ENCODE peak calls at places on chromosomes 1 and 21, in nine cellular contexts. One of them, this sample, is unnamed.

GRCh38 chr1:84689514-84690396 is 506 bp downstream of the SSX2IP start:
- DNase-seq in BJ: no peak
- DNase-seq in HTR-8/SVneo: peak
- DNase-seq in GOT3: no peak
- DNase-seq in COR-L47: peak
- DNase-seq in iPS-NIHi11: no peak
- DNase-seq in esophagus squamous epithelium: no peak
- DNase-seq in GM04504: no peak
- DNase-seq in CD4-positive, CD25-positive, alpha-beta regulatory T cell: no peak
- DNase-seq in this sample: peak

GRCh38 chr1:201119826-201120225 is 7.2 kb downstream of the ASCL5 start:
- DNase-seq in BJ: no peak
- DNase-seq in HTR-8/SVneo: no peak
- DNase-seq in GOT3: no peak
- DNase-seq in COR-L47: peak
- DNase-seq in iPS-NIHi11: no peak
- DNase-seq in esophagus squamous epithelium: no peak
- DNase-seq in GM04504: no peak
- DNase-seq in CD4-positive, CD25-positive, alpha-beta regulatory T cell: no peak
- DNase-seq in this sample: no peak

GRCh38 chr1:9315411-9316079 is 22.9 kb downstream of the SPSB1 start:
- DNase-seq in BJ: peak
- DNase-seq in HTR-8/SVneo: no peak
- DNase-seq in GOT3: no peak
- DNase-seq in COR-L47: no peak
- DNase-seq in iPS-NIHi11: no peak
- DNase-seq in esophagus squamous epithelium: no peak
- DNase-seq in GM04504: no peak
- DNase-seq in CD4-positive, CD25-positive, alpha-beta regulatory T cell: no peak
- DNase-seq in this sample: peak

GRCh38 chr1:238419209-238419608 is 528.5 kb upstream of the ZP4 start:
- DNase-seq in BJ: no peak
- DNase-seq in HTR-8/SVneo: no peak
- DNase-seq in GOT3: no peak
- DNase-seq in COR-L47: no peak
- DNase-seq in iPS-NIHi11: no peak
- DNase-seq in esophagus squamous epithelium: no peak
- DNase-seq in GM04504: no peak
- DNase-seq in CD4-positive, CD25-positive, alpha-beta regulatory T cell: no peak
- DNase-seq in this sample: no peak

GRCh38 chr1:205273551-205273982 is 45.8 kb downstream of the TMCC2 start:
- DNase-seq in BJ: no peak
- DNase-seq in HTR-8/SVneo: peak
- DNase-seq in GOT3: no peak
- DNase-seq in COR-L47: peak
- DNase-seq in iPS-NIHi11: peak
- DNase-seq in esophagus squamous epithelium: no peak
- DNase-seq in GM04504: no peak
- DNase-seq in CD4-positive, CD25-positive, alpha-beta regulatory T cell: peak
- DNase-seq in this sample: peak

GRCh38 chr1:95232646-95233320 is 1.2 kb upstream of the RWDD3 start:
- DNase-seq in BJ: no peak
- DNase-seq in HTR-8/SVneo: no peak
- DNase-seq in GOT3: no peak
- DNase-seq in COR-L47: no peak
- DNase-seq in iPS-NIHi11: no peak
- DNase-seq in esophagus squamous epithelium: no peak
- DNase-seq in GM04504: no peak
- DNase-seq in CD4-positive, CD25-positive, alpha-beta regulatory T cell: no peak
- DNase-seq in this sample: peak

GRCh38 chr21:33388188-33388587 is 15.0 kb upstream of the IFNGR2 start:
- DNase-seq in BJ: no peak
- DNase-seq in HTR-8/SVneo: no peak
- DNase-seq in GOT3: no peak
- DNase-seq in COR-L47: no peak
- DNase-seq in iPS-NIHi11: no peak
- DNase-seq in esophagus squamous epithelium: no peak
- DNase-seq in GM04504: no peak
- DNase-seq in CD4-positive, CD25-positive, alpha-beta regulatory T cell: no peak
- DNase-seq in this sample: no peak

GRCh38 chr1:58045094-58045493 is 501.4 kb downstream of the OMA1 start:
- DNase-seq in BJ: no peak
- DNase-seq in HTR-8/SVneo: no peak
- DNase-seq in GOT3: no peak
- DNase-seq in COR-L47: no peak
- DNase-seq in iPS-NIHi11: no peak
- DNase-seq in esophagus squamous epithelium: no peak
- DNase-seq in GM04504: no peak
- DNase-seq in CD4-positive, CD25-positive, alpha-beta regulatory T cell: no peak
- DNase-seq in this sample: no peak

GRCh38 chr1:18091660-18092446 is 15.7 kb upstream of the IGSF21 start:
- DNase-seq in BJ: peak
- DNase-seq in HTR-8/SVneo: peak
- DNase-seq in GOT3: no peak
- DNase-seq in COR-L47: no peak
- DNase-seq in iPS-NIHi11: no peak
- DNase-seq in esophagus squamous epithelium: no peak
- DNase-seq in GM04504: no peak
- DNase-seq in CD4-positive, CD25-positive, alpha-beta regulatory T cell: no peak
- DNase-seq in this sample: peak

GRCh38 chr1:54069792-54070548 is 16.6 kb downstream of the TCEANC2 start:
- DNase-seq in BJ: no peak
- DNase-seq in HTR-8/SVneo: peak
- DNase-seq in GOT3: no peak
- DNase-seq in COR-L47: peak
- DNase-seq in iPS-NIHi11: peak
- DNase-seq in esophagus squamous epithelium: no peak
- DNase-seq in GM04504: peak
- DNase-seq in CD4-positive, CD25-positive, alpha-beta regulatory T cell: peak
- DNase-seq in this sample: peak

GRCh38 chr1:235919797-235920475 is 53.2 kb upstream of the LYST start:
- DNase-seq in BJ: no peak
- DNase-seq in HTR-8/SVneo: no peak
- DNase-seq in GOT3: no peak
- DNase-seq in COR-L47: peak
- DNase-seq in iPS-NIHi11: peak
- DNase-seq in esophagus squamous epithelium: no peak
- DNase-seq in GM04504: peak
- DNase-seq in CD4-positive, CD25-positive, alpha-beta regulatory T cell: no peak
- DNase-seq in this sample: peak

GRCh38 chr1:40315239-40315794 is 1.8 kb downstream of the COL9A2 start:
- DNase-seq in BJ: peak
- DNase-seq in HTR-8/SVneo: peak
- DNase-seq in GOT3: peak
- DNase-seq in COR-L47: peak
- DNase-seq in iPS-NIHi11: peak
- DNase-seq in esophagus squamous epithelium: peak
- DNase-seq in GM04504: peak
- DNase-seq in CD4-positive, CD25-positive, alpha-beta regulatory T cell: peak
- DNase-seq in this sample: no peak

GRCh38 chr1:48917901-48918603 is 141.4 kb upstream of the BEND5 start:
- DNase-seq in BJ: no peak
- DNase-seq in HTR-8/SVneo: no peak
- DNase-seq in GOT3: no peak
- DNase-seq in COR-L47: peak
- DNase-seq in iPS-NIHi11: no peak
- DNase-seq in esophagus squamous epithelium: no peak
- DNase-seq in GM04504: no peak
- DNase-seq in CD4-positive, CD25-positive, alpha-beta regulatory T cell: no peak
- DNase-seq in this sample: no peak

GRCh38 chr1:222331340-222331739 is 216.6 kb downstream of the HHIPL2 start:
- DNase-seq in BJ: peak
- DNase-seq in HTR-8/SVneo: no peak
- DNase-seq in GOT3: no peak
- DNase-seq in COR-L47: no peak
- DNase-seq in iPS-NIHi11: no peak
- DNase-seq in esophagus squamous epithelium: no peak
- DNase-seq in GM04504: no peak
- DNase-seq in CD4-positive, CD25-positive, alpha-beta regulatory T cell: no peak
- DNase-seq in this sample: no peak

GRCh38 chr1:97826820-97827219 is 94.0 kb downstream of the DPYD start:
- DNase-seq in BJ: no peak
- DNase-seq in HTR-8/SVneo: no peak
- DNase-seq in GOT3: no peak
- DNase-seq in COR-L47: peak
- DNase-seq in iPS-NIHi11: no peak
- DNase-seq in esophagus squamous epithelium: no peak
- DNase-seq in GM04504: no peak
- DNase-seq in CD4-positive, CD25-positive, alpha-beta regulatory T cell: no peak
- DNase-seq in this sample: no peak

GRCh38 chr1:233735847-233736246 is 121.9 kb downstream of the KCNK1 start:
- DNase-seq in BJ: no peak
- DNase-seq in HTR-8/SVneo: no peak
- DNase-seq in GOT3: no peak
- DNase-seq in COR-L47: no peak
- DNase-seq in iPS-NIHi11: no peak
- DNase-seq in esophagus squamous epithelium: no peak
- DNase-seq in GM04504: no peak
- DNase-seq in CD4-positive, CD25-positive, alpha-beta regulatory T cell: no peak
- DNase-seq in this sample: no peak

GRCh38 chr21:18000961-18001522 is 181.9 kb upstream of the C21orf91 start:
- DNase-seq in BJ: no peak
- DNase-seq in HTR-8/SVneo: no peak
- DNase-seq in GOT3: no peak
- DNase-seq in COR-L47: no peak
- DNase-seq in iPS-NIHi11: no peak
- DNase-seq in esophagus squamous epithelium: no peak
- DNase-seq in GM04504: no peak
- DNase-seq in CD4-positive, CD25-positive, alpha-beta regulatory T cell: no peak
- DNase-seq in this sample: no peak

GRCh38 chr1:212713465-212714136 is 14.0 kb upstream of the BATF3 start:
- DNase-seq in BJ: no peak
- DNase-seq in HTR-8/SVneo: no peak
- DNase-seq in GOT3: no peak
- DNase-seq in COR-L47: no peak
- DNase-seq in iPS-NIHi11: no peak
- DNase-seq in esophagus squamous epithelium: no peak
- DNase-seq in GM04504: no peak
- DNase-seq in CD4-positive, CD25-positive, alpha-beta regulatory T cell: no peak
- DNase-seq in this sample: no peak

GRCh38 chr1:186763107-186763506 is 65.6 kb upstream of the PLA2G4A start:
- DNase-seq in BJ: peak
- DNase-seq in HTR-8/SVneo: no peak
- DNase-seq in GOT3: no peak
- DNase-seq in COR-L47: no peak
- DNase-seq in iPS-NIHi11: no peak
- DNase-seq in esophagus squamous epithelium: no peak
- DNase-seq in GM04504: no peak
- DNase-seq in CD4-positive, CD25-positive, alpha-beta regulatory T cell: no peak
- DNase-seq in this sample: peak

GRCh38 chr21:35861656-35862055 is 198.7 kb downstream of the SETD4 start:
- DNase-seq in BJ: peak
- DNase-seq in HTR-8/SVneo: no peak
- DNase-seq in GOT3: no peak
- DNase-seq in COR-L47: peak
- DNase-seq in iPS-NIHi11: no peak
- DNase-seq in esophagus squamous epithelium: no peak
- DNase-seq in GM04504: peak
- DNase-seq in CD4-positive, CD25-positive, alpha-beta regulatory T cell: no peak
- DNase-seq in this sample: no peak

GRCh38 chr1:240258910-240259309 is 167.2 kb downstream of the FMN2 start:
- DNase-seq in BJ: peak
- DNase-seq in HTR-8/SVneo: no peak
- DNase-seq in GOT3: no peak
- DNase-seq in COR-L47: no peak
- DNase-seq in iPS-NIHi11: no peak
- DNase-seq in esophagus squamous epithelium: no peak
- DNase-seq in GM04504: peak
- DNase-seq in CD4-positive, CD25-positive, alpha-beta regulatory T cell: no peak
- DNase-seq in this sample: no peak